ENCODE peak calls at places on chromosomes 11 and 22, in seven cellular contexts. I is cardiac fibroblast, B is HFFc6, H is fibroblast of mammary gland, X is prostate gland, U is MCF 10A, O is HFF-Myc. G is an unnamed sample.

GRCh38 chr11:34364102-34364501 is 6.3 kb upstream of the ABTB2 start:
- DNase-seq in X (no peak), I (no peak), H (no peak), U (no peak), O (no peak), B (no peak), G (no peak)

GRCh38 chr11:75267171-75267970 is 26.8 kb downstream of the TPBGL start:
- DNase-seq in O (no peak), I (no peak), U (no peak), H (no peak), B (no peak), X (no peak), G (no peak)

GRCh38 chr22:21861290-21861848 is 6.1 kb downstream of the MAPK1 start:
- DNase-seq in O (no peak), B (no peak), X (no peak), U (peak; percentile 15), H (no peak), I (no peak), G (no peak)

GRCh38 chr11:88175004-88175706 is at the start of gene RAB38:
- DNase-seq in I (peak; percentile 20), X (peak; percentile 17), B (no peak), U (peak; percentile 87), H (no peak), O (no peak), G (no peak)

GRCh38 chr22:34390400-34390799 is 470.1 kb upstream of the LARGE1 start:
- DNase-seq in X (no peak), U (no peak), I (no peak), B (no peak), O (no peak), H (no peak), G (no peak)

GRCh38 chr22:27798526-27799333 is 2.8 kb downstream of the MN1 start:
- DNase-seq in X (no peak), O (no peak), U (no peak), H (no peak), I (peak; percentile 59), B (no peak), G (no peak)

GRCh38 chr22:23053051-23053707 is 17.1 kb upstream of the GNAZ start:
- DNase-seq in O (no peak), I (no peak), U (no peak), B (no peak), H (no peak), X (no peak), G (no peak)

GRCh38 chr11:129814244-129814992 is 1.2 kb upstream of the TMEM45B start:
- DNase-seq in U (no peak), O (no peak), I (no peak), X (no peak), H (no peak), B (no peak), G (no peak)

GRCh38 chr11:133149698-133150097 is 382.6 kb downstream of the OPCML start:
- DNase-seq in H (no peak), B (no peak), U (no peak), I (no peak), X (no peak), O (no peak), G (no peak)

GRCh38 chr11:57402188-57403066 is 12.0 kb upstream of the PRG2 start:
- DNase-seq in H (no peak), O (no peak), X (no peak), I (no peak), B (no peak), U (peak; percentile 27), G (no peak)

GRCh38 chr11:17135934-17136683 is 58.6 kb upstream of the RPS13 start:
- DNase-seq in O (no peak), X (no peak), U (no peak), I (no peak), B (no peak), H (no peak), G (no peak)

GRCh38 chr11:18720086-18720810 is 5.7 kb downstream of the IGSF22 start:
- DNase-seq in H (peak; percentile 60), X (no peak), O (no peak), B (peak; percentile 40), U (no peak), I (peak; percentile 26), G (no peak)

GRCh38 chr11:32610926-32611325 is 27.3 kb downstream of the EIF3M start:
- DNase-seq in B (no peak), U (no peak), I (no peak), H (peak; percentile 4), O (no peak), X (no peak), G (no peak)

GRCh38 chr11:18749681-18750319 is 23.8 kb upstream of the IGSF22 start:
- DNase-seq in O (peak; percentile 39), X (peak; percentile 16), H (peak; percentile 64), U (peak; percentile 72), I (peak; percentile 74), B (peak; percentile 65), G (peak; percentile 31)

GRCh38 chr11:117000741-117001096 is 97.5 kb downstream of the SIK3 start:
- DNase-seq in U (no peak), B (no peak), I (no peak), X (no peak), O (no peak), H (peak; percentile 19), G (no peak)

GRCh38 chr11:32334822-32335221 is 100.5 kb downstream of the WT1 start:
- DNase-seq in X (no peak), I (no peak), U (no peak), B (no peak), H (peak; percentile 9), O (no peak), G (no peak)

GRCh38 chr11:1305063-1305495 is 4.4 kb downstream of the TOLLIP start:
- DNase-seq in I (no peak), U (no peak), B (no peak), X (no peak), O (no peak), H (no peak), G (no peak)

GRCh38 chr11:19864141-19865120 is 151.8 kb downstream of the NAV2 start:
- DNase-seq in H (no peak), U (no peak), X (no peak), B (no peak), I (peak; percentile 48), O (no peak), G (no peak)

GRCh38 chr22:36546092-36546804 is 17.3 kb upstream of the EIF3D start:
- DNase-seq in B (peak; percentile 36), U (peak; percentile 54), X (peak; percentile 14), O (no peak), H (peak; percentile 63), I (peak; percentile 69), G (no peak)

GRCh38 chr11:114183041-114183511 is 113.1 kb upstream of the NNMT start:
- DNase-seq in I (no peak), X (no peak), H (peak; percentile 25), B (no peak), U (no peak), O (no peak), G (no peak)

GRCh38 chr22:43185860-43186261 is 1.1 kb downstream of the TTLL12 start:
- DNase-seq in H (peak; percentile 37), B (peak; percentile 15), I (peak; percentile 48), U (peak; percentile 65), O (no peak), X (peak; percentile 86), G (no peak)

GRCh38 chr22:38783095-38783710 is 10.7 kb downstream of the DNAL4 start:
- DNase-seq in I (no peak), O (no peak), B (no peak), U (no peak), H (no peak), X (no peak), G (no peak)

GRCh38 chr11:65375012-65375411 is 7.4 kb downstream of the SLC25A45 start:
- DNase-seq in U (peak; percentile 40), I (no peak), X (no peak), O (no peak), H (no peak), B (no peak), G (no peak)

GRCh38 chr22:24516301-24516737 is 21.2 kb downstream of the UPB1 start:
- DNase-seq in U (peak; percentile 56), O (no peak), B (peak; percentile 87), I (peak; percentile 91), X (no peak), H (peak; percentile 72), G (peak; percentile 69)
- TF ChIP-seq CTCF in U (no peak), O (no peak), B (no peak), I (peak; percentile 8), X (no peak), H (no peak), G (peak; percentile 9)

DNA sequence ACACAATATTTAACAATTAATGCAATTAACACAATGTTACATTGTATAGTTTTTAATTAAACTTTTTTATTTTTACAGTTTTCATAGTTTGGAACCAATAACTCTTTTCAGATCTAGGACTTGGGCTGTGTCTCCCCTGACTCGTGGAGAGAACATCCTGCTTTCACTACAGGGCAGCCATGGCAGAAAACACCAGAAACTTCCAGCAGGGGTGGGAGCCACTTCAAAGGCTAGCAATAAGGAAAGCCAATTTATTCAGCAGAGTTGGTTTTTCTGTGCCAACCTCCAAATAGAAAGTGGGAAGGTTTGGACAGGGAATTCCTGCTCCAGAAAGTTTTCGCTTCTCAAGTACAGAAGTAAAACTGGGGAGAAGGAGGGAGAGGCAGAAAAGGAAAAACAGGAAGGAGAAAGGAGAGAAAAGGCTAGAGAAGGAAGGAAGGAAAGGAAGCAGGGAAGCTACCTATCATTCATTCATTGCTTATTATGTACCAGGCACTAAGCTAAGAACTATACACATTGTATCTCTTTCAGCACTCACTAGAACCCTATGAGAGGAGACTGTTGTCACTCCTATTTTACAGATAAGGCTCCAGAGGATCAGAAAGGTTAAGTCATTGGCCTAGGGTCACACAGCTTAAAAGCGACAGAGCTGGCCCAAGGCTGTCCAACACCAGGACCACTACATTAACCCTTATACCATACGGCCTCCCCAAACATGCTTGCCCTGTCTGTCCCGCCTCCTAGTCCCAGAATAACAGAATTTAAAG is 54.8 kb upstream of the CREB3L1 start:
- DNase-seq in U (no peak), B (no peak), O (no peak), H (peak; percentile 18), X (no peak), I (no peak), G (no peak)
- TF ChIP-seq CTCF in U (no peak), B (no peak), O (peak; percentile 4), H (peak; percentile 2), X (no peak), I (no peak), G (no peak)

DNA sequence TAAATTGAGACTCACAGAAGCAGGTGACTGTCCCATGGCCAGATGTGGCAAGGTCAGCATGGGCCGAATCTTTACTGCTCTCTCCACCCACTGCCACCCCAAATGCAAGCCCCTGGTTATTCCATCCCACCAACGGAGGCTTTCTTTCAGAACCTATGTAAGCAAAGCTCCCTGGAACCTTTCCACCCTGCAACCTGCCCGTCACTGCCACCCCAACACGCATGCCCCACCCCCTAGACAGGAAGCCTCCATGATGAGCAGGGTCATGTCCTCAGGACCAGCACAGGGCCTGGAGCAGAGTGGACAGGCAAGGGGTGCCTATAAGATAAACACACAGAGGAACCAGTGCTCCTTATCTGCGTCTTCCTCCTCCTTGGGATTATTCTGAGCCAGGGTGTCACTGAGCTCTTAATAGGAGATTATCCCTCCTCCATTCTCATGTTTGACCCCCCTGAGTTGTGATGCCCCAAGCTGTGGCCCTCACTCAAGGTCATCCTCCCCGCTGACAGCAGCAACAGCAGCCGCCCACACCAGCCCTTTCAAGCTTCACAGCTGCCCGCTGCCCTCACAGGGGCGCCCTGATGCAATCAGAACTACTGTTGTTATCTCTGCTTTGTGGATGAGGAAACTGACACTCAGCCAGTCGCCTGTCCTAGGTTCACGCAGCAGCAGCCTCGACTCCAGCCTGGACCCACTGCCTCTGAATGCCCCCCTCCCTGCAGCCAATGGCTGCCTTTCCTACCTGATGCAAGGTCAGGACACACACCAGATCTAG is 647.2 kb downstream of the TBC1D22A start:
- DNase-seq in B (no peak), I (no peak), O (no peak), X (no peak), H (no peak), U (no peak), G (no peak)
- TF ChIP-seq CTCF in B (no peak), I (no peak), O (no peak), X (no peak), H (no peak), U (no peak), G (no peak)

GRCh38 chr11:71454470-71455113 is 1.6 kb downstream of the NADSYN1 start:
- DNase-seq in X (no peak), B (no peak), O (no peak), H (no peak), U (peak; percentile 23), I (no peak), G (no peak)
- TF ChIP-seq CTCF in X (no peak), B (no peak), O (no peak), H (no peak), U (peak; percentile 6), I (no peak), G (no peak)

G was measured in AG09319.